ENCODE peak calls at places on chromosomes 1 and 21, in ten cellular contexts. E is esophagus squamous epithelium; K is CD8-positive, alpha-beta T cell; L is psoas muscle; U is tibial artery; P is heart right ventricle; A is tibial nerve; G is brain microvascular endothelial cell; Z is mucosa of descending colon; F is lung. C is an unnamed sample.

GRCh38 chr1:116491985-116492811 is 78.6 kb downstream of the CD58 start:
- DNase-seq in L (no peak), G (no peak), A (no peak), U (no peak), Z (no peak), E (no peak), P (no peak), F (no peak), K (no peak), C (no peak)

GRCh38 chr1:185367218-185367617 is 50.2 kb upstream of the IVNS1ABP start:
- DNase-seq in K (no peak), F (no peak), E (no peak), G (peak), L (no peak), A (no peak), Z (no peak), U (no peak), P (peak), C (no peak)

GRCh38 chr1:6260961-6261614 is at the start of gene GPR153:
- DNase-seq in K (no peak), A (no peak), L (peak), G (no peak), P (no peak), E (no peak), Z (peak), F (no peak), U (no peak), C (no peak)

GRCh38 chr1:10830961-10831669 is 34.7 kb upstream of the CASZ1 start:
- DNase-seq in E (no peak), P (no peak), L (no peak), K (no peak), G (no peak), A (no peak), U (no peak), Z (no peak), F (no peak), C (no peak)

GRCh38 chr1:36643391-36644270 is 160.9 kb upstream of the CSF3R start:
- DNase-seq in P (no peak), E (no peak), U (no peak), Z (no peak), K (no peak), L (no peak), G (no peak), A (no peak), F (no peak), C (no peak)

GRCh38 chr1:226002667-226003501 is 3.7 kb upstream of the SDE2 start:
- DNase-seq in P (peak), F (peak), G (peak), Z (peak), A (no peak), L (peak), E (no peak), U (peak), K (no peak), C (no peak)

GRCh38 chr1:3618904-3619671 is 5.7 kb upstream of the TPRG1L start:
- DNase-seq in K (peak), L (peak), Z (peak), P (peak), A (peak), U (peak), G (peak), E (no peak), F (peak), C (peak)

GRCh38 chr1:15939181-15940109 is 36.5 kb downstream of the ZBTB17 start:
- DNase-seq in A (no peak), P (no peak), E (no peak), Z (peak), G (no peak), F (no peak), U (no peak), L (no peak), K (no peak), C (no peak)

GRCh38 chr1:234772345-234773147 is 162.6 kb upstream of the IRF2BP2 start:
- DNase-seq in L (peak), Z (peak), G (peak), E (peak), A (no peak), U (peak), F (peak), K (peak), P (peak), C (peak)

GRCh38 chr1:70528591-70529333 is 117.7 kb downstream of the CTH start:
- DNase-seq in U (no peak), L (no peak), F (no peak), Z (peak), P (peak), A (no peak), E (no peak), K (no peak), G (peak), C (no peak)

GRCh38 chr1:11298390-11299224 is 25.6 kb downstream of the UBIAD1 start:
- DNase-seq in P (no peak), E (no peak), Z (no peak), U (no peak), A (no peak), F (no peak), G (no peak), L (no peak), K (no peak), C (no peak)

GRCh38 chr21:36706482-36706852 is 7.6 kb downstream of the SIM2 start:
- DNase-seq in G (no peak), P (no peak), K (no peak), F (no peak), U (no peak), L (no peak), E (no peak), Z (no peak), A (no peak), C (no peak)

GRCh38 chr21:36709030-36709867 is 10.3 kb downstream of the SIM2 start:
- DNase-seq in Z (no peak), F (no peak), A (no peak), G (no peak), L (no peak), U (no peak), E (no peak), K (no peak), P (no peak), C (no peak)

GRCh38 chr21:36708512-36709029 is 9.7 kb downstream of the SIM2 start:
- DNase-seq in P (no peak), G (no peak), L (no peak), A (no peak), U (no peak), K (no peak), Z (no peak), E (no peak), F (no peak), C (no peak)

GRCh38 chr21:36706951-36707762 is 8.2 kb downstream of the SIM2 start:
- DNase-seq in A (no peak), K (no peak), Z (no peak), E (no peak), U (no peak), F (no peak), P (no peak), G (no peak), L (no peak), C (no peak)

GRCh38 chr21:36707763-36708511 is 9.0 kb downstream of the SIM2 start:
- DNase-seq in G (no peak), L (no peak), U (no peak), E (no peak), A (no peak), P (no peak), Z (no peak), K (no peak), F (no peak), C (no peak)
- TF ChIP-seq CTCF in G (no peak), L (no peak), U (no peak), E (no peak), A (no peak), P (no peak), Z (no peak), K (no peak), F (no peak), C (no peak)

DNA sequence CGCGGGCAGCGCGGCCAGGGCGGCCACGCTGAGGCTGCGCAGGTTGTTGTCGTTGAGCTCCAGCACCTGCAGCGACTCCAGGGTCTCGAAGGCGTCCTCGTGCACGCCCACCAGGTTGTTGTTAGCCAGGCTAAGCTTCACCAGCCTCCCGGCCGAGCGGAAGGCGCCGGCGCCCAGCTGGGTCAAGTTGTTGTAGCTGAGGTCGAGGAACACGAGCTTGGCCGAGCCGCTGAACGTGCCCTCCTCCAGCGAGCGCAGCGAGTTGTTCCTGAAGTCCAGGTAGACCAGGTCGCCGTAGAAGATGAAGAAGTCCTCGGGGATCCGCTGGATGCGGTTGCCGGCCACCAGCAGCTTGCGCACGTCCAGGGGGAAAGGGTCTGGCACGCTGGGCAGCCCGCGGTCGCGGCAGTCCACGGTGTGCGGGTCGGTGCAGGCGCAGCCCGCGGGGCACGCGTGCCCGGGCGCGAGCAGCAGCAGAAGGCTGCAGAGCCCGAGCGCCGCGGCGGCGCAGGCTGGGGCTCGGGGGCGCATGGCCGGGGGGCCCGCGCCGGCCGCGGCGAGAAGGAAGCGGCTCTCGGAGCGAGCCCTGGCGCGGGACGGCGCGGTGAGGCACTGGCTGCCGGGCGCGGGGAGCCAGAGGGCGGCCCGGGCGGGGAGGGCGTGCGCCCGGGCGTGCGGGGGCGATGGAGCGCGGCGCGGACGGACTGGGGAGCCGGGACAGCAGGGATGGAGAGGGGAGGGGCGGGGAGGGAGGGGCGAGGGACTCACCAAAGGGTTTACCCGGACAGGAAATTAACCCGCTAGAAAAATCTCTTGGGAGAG is 529 bp downstream of the LRRC38 start:
- DNase-seq in G (no peak), P (no peak), A (no peak), Z (no peak), F (no peak), L (no peak), U (no peak), E (no peak), K (no peak), C (no peak)
- H3K4me3 ChIP-seq in G (no peak), P (no peak), A (peak), Z (no peak), F (no peak), L (peak), U (no peak), E (peak), K (no peak), C (no peak)

GRCh38 chr1:82598816-82599215 is 798.1 kb downstream of the ADGRL2 start:
- DNase-seq in Z (no peak), P (no peak), L (no peak), A (no peak), F (no peak), K (no peak), E (no peak), G (no peak), U (no peak), C (no peak)

GRCh38 chr1:82600314-82600713 is 799.6 kb downstream of the ADGRL2 start:
- DNase-seq in K (no peak), Z (no peak), L (no peak), F (no peak), E (no peak), U (no peak), A (no peak), G (no peak), P (no peak), C (no peak)

DNA sequence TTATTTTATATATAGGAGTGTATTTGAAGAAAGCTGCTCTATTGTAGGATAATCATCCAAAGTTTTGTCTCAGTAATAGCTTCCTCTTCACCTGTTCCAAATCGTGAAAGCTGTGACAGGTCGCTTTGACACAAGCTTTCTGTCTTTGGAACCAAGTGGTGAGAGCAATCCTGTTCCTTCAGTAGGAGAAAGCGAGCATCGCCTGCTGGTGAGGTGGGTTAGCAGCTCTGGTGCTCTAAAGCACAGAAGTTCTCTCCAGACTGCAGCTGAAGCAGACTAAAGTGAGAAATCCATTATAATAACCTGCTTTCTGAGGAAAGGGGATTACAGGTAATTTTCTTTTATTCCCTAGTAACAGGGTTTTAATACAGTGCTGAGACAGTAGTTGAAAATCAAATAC is 803.8 kb downstream of the ADGRL2 start:
- DNase-seq in U (no peak), P (no peak), A (no peak), K (no peak), Z (no peak), G (no peak), L (no peak), F (no peak), E (no peak), C (no peak)
- TF ChIP-seq CTCF in U (no peak), P (no peak), A (no peak), K (no peak), Z (no peak), G (peak), L (no peak), F (no peak), E (no peak), C (peak)

GRCh38 chr1:51734899-51735745 is 118.2 kb downstream of the OSBPL9 start:
- DNase-seq in E (no peak), L (no peak), P (no peak), F (no peak), G (no peak), A (no peak), K (no peak), Z (no peak), U (peak), C (no peak)
- H3K4me3 ChIP-seq in E (no peak), L (no peak), P (no peak), F (no peak), G (no peak), A (no peak), K (no peak), Z (no peak), U (no peak), C (no peak)

GRCh38 chr1:43938383-43938782 is 4.8 kb downstream of the ARTN start:
- DNase-seq in L (no peak), E (no peak), Z (no peak), G (no peak), K (no peak), U (no peak), F (no peak), P (no peak), A (no peak), C (no peak)

GRCh38 chr1:43934986-43935324 is 1.4 kb downstream of the ARTN start:
- DNase-seq in Z (no peak), K (no peak), F (no peak), G (no peak), A (no peak), L (no peak), P (no peak), U (no peak), E (no peak), C (no peak)

GRCh38 chr1:43937179-43937865 is 3.7 kb downstream of the ARTN start:
- DNase-seq in U (no peak), E (no peak), P (no peak), G (no peak), K (no peak), L (no peak), Z (no peak), F (no peak), A (no peak), C (no peak)

GRCh38 chr1:43935711-43936427 is 2.3 kb downstream of the ARTN start:
- DNase-seq in K (no peak), L (no peak), F (no peak), A (no peak), E (no peak), G (no peak), U (no peak), P (no peak), Z (peak), C (no peak)

DNA sequence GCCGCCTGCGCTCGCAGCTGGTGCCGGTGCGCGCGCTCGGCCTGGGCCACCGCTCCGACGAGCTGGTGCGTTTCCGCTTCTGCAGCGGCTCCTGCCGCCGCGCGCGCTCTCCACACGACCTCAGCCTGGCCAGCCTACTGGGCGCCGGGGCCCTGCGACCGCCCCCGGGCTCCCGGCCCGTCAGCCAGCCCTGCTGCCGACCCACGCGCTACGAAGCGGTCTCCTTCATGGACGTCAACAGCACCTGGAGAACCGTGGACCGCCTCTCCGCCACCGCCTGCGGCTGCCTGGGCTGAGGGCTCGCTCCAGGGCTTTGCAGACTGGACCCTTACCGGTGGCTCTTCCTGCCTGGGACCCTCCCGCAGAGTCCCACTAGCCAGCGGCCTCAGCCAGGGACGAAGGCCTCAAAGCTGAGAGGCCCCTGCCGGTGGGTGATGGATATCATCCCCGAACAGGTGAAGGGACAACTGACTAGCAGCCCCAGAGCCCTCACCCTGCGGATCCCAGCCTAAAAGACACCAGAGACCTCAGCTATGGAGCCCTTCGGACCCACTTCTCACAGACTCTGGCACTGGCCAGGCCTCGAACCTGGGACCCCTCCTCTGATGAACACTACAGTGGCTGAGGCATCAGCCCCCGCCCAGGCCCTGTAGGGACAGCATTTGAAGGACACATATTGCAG is 3.0 kb downstream of the ARTN start:
- DNase-seq in G (no peak), K (no peak), A (no peak), E (no peak), F (no peak), L (peak), U (no peak), P (no peak), Z (peak), C (no peak)
- TF ChIP-seq CTCF in G (peak), K (no peak), A (no peak), E (no peak), F (no peak), L (no peak), U (no peak), P (peak), Z (no peak), C (peak)

GRCh38 chr1:205481629-205482071 is 22.8 kb upstream of the CDK18 start:
- DNase-seq in A (no peak), K (no peak), U (no peak), P (no peak), L (no peak), G (no peak), E (no peak), F (no peak), Z (no peak), C (no peak)

GRCh38 chr1:205488074-205488723 is 16.3 kb upstream of the CDK18 start:
- DNase-seq in F (peak), L (no peak), K (no peak), A (no peak), E (no peak), U (no peak), P (peak), Z (peak), G (peak), C (peak)

GRCh38 chr1:205483372-205483771 is 21.1 kb upstream of the CDK18 start:
- DNase-seq in A (no peak), U (no peak), G (no peak), Z (no peak), L (no peak), F (no peak), K (no peak), E (no peak), P (no peak), C (no peak)

GRCh38 chr1:205486258-205486657 is 18.2 kb upstream of the CDK18 start:
- DNase-seq in P (no peak), Z (no peak), G (no peak), K (no peak), E (no peak), L (no peak), U (no peak), A (no peak), F (no peak), C (no peak)

GRCh38 chr1:205484985-205485967 is 19.2 kb upstream of the CDK18 start:
- DNase-seq in L (peak), K (peak), A (no peak), P (peak), G (peak), Z (peak), F (peak), U (peak), E (no peak), C (peak)
- H3K4me3 ChIP-seq in L (no peak), K (no peak), A (no peak), P (no peak), G (no peak), Z (no peak), F (no peak), U (no peak), E (no peak), C (no peak)

GRCh38 chr1:64963466-64963865 is 2.9 kb downstream of the JAK1 start:
- DNase-seq in U (no peak), E (no peak), P (no peak), F (no peak), L (no peak), G (no peak), Z (no peak), A (no peak), K (no peak), C (no peak)

GRCh38 chr1:64965239-64966157 is 851 bp downstream of the JAK1 start:
- DNase-seq in K (peak), U (peak), G (peak), L (peak), E (peak), F (peak), Z (peak), A (peak), P (peak), C (no peak)

GRCh38 chr1:64967381-64967780 is 1.0 kb upstream of the JAK1 start:
- DNase-seq in U (no peak), P (no peak), K (no peak), E (no peak), G (no peak), A (no peak), Z (peak), F (no peak), L (no peak), C (no peak)

GRCh38 chr1:64969305-64970066 is 3.1 kb upstream of the JAK1 start:
- DNase-seq in Z (no peak), U (no peak), P (no peak), F (no peak), G (no peak), A (no peak), L (no peak), E (no peak), K (no peak), C (no peak)

DNA sequence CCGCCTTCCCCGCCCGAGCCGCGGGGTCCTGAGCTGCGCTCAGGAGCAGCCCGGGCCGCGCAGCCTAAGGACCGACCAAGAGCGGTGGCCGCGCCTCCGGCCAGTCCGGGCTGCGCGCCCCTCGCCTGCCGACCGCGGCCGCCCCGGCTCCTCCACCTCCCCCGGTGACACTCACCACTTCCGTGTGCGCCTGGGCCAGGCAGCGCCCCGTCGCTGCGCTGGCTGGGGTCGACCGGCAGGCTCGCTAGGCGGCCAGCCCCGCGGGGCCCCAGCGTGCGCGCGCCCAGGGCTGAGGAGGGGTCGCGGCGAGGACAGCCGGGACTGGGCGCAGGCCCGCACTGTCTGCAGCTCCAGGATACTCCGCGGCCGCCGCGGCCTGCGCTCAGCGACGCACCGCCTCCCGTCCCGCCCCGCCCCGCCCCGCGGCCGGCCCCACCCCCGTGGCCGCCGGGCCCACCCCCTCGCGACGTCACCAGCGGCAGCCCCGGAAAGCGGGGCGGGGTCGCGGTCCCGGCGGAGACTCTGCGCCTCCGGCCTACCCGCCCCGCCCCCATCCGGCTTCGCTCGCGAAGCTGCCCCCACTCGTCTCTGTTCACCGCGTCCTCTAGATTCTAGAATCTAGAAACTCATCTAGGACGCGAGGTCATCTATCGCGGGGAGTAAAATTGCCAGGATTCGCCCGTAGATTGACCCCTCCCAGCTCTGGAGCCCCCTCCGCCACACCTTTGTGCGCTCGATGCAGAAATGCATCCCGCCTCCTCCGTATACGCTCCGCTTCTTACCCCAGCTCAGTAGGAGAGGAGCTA is at the start of gene JAK1:
- DNase-seq in F (peak), G (peak), Z (peak), E (peak), K (peak), U (peak), A (peak), L (peak), P (peak), C (peak)
- TF ChIP-seq CTCF in F (no peak), G (no peak), Z (no peak), E (no peak), K (no peak), U (no peak), A (no peak), L (peak), P (peak), C (no peak)

C was measured in astrocyte of the cerebellum.